ENCODE peak calls at places on chromosomes 6 and 20, in six cellular contexts. M, P, F, A, N and J are unnamed samples.

GRCh38 chr6:74597840-74598239 is 608.0 kb downstream of the COL12A1 start:
- DNase-seq in P (no peak), A (no peak), N (no peak), F (no peak), M (no peak), J (no peak)

GRCh38 chr6:66699385-66699784 is 992.4 kb upstream of the EYS start:
- DNase-seq in N (no peak), F (no peak), M (no peak), P (no peak), A (no peak), J (no peak)

GRCh38 chr6:7267521-7268091 is 45.4 kb downstream of the SSR1 start:
- DNase-seq in N (no peak), P (no peak), F (peak; percentile 89), M (peak; percentile 84), A (peak; percentile 86), J (no peak)

GRCh38 chr6:104639671-104640070 is 220.0 kb downstream of the HACE1 start:
- DNase-seq in F (no peak), A (no peak), P (no peak), N (no peak), M (no peak), J (no peak)

GRCh38 chr6:28841290-28841689 is 82.5 kb downstream of the TRIM27 start:
- DNase-seq in M (no peak), A (no peak), N (no peak), F (no peak), P (no peak), J (no peak)

GRCh38 chr6:41780623-41781301 is at the start of gene PRICKLE4:
- DNase-seq in F (no peak), N (peak; percentile 64), M (peak; percentile 42), A (peak; percentile 73), P (peak; percentile 76), J (peak; percentile 22)

GRCh38 chr20:48797275-48797825 is 30.4 kb downstream of the PREX1 start:
- DNase-seq in P (peak; percentile 58), N (peak; percentile 48), M (no peak), A (peak; percentile 64), F (no peak), J (peak; percentile 42)

GRCh38 chr20:62625516-62625915 is 16.8 kb upstream of the SLCO4A1 start:
- DNase-seq in F (no peak), N (no peak), P (no peak), A (peak; percentile 59), M (no peak), J (no peak)

GRCh38 chr6:20819774-20820400 is 285.6 kb downstream of the CDKAL1 start:
- DNase-seq in N (no peak), F (no peak), M (no peak), A (no peak), P (no peak), J (no peak)

GRCh38 chr20:63270606-63271325 is 1.8 kb upstream of the ARFGAP1 start:
- DNase-seq in A (no peak), P (no peak), N (no peak), F (no peak), M (no peak), J (no peak)

GRCh38 chr6:20403080-20403765 is 1.5 kb downstream of the E2F3 start:
- DNase-seq in F (peak; percentile 74), A (peak; percentile 97), M (peak; percentile 49), N (peak; percentile 95), P (peak; percentile 89), J (peak; percentile 83)

GRCh38 chr6:107489636-107490567 is at the start of gene SOBP:
- DNase-seq in N (peak; percentile 83), F (no peak), M (peak; percentile 36), A (peak; percentile 59), P (peak; percentile 73), J (peak; percentile 52)

GRCh38 chr6:100774681-100775080 is 106.4 kb downstream of the ASCC3 start:
- DNase-seq in M (no peak), A (no peak), P (no peak), F (no peak), N (no peak), J (no peak)

GRCh38 chr6:136401749-136402148 is 112.1 kb upstream of the BCLAF1 start:
- DNase-seq in A (no peak), M (no peak), F (no peak), N (no peak), P (no peak), J (no peak)

GRCh38 chr6:138610816-138611215 is 111.5 kb upstream of the NHSL1 start:
- DNase-seq in F (no peak), N (no peak), A (no peak), M (no peak), P (no peak), J (no peak)

GRCh38 chr6:14380421-14380820 is 262.8 kb downstream of the CD83 start:
- DNase-seq in F (no peak), N (no peak), P (peak; percentile 55), A (no peak), M (no peak), J (no peak)
- H3K9me3 ChIP-seq in F (no peaks in the 10 kb centered on the region), N (no peaks in the 10 kb centered on the region), P (peaks cover 28% of the 10 kb centered on the region), A (no peaks in the 10 kb centered on the region), M (no peaks in the 10 kb centered on the region), J (no peaks in the 10 kb centered on the region)

DNA sequence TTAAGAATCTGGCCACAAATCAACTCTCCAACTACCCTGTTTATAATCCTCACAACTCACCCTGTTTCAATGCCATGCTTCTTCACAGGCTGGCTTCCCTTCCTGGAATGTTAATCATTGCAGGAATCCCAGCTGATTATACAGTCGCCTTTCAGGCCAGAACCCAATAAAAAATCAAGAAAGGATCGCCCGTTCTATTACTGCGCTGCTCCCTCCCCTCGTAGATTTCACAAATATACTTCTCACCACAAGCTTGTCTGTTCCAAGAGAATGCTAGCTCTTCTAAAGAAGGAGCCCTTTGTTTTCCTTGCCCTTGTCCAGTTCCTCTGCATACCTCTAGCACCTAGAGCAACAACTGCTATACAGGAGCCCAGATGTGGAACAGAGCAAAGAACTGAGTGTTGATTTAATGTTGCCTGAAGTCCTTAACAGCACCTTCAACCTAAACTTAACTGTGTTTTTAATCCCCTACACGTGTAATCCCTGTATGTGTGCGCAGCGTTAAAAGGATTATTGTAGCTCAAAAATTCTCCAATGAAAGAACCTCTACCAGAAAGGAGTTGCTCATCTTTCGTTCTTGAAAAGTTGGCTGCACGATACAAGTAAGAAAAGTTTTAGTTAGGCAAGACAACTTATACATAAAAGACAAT is 988 bp downstream of the ECHDC1 start:
- DNase-seq in F (no peak), P (no peak), M (no peak), N (no peak), A (no peak), J (no peak)
- TF ChIP-seq POLR2A in F (no peak), P (peak; percentile 47), M (no peak), N (no peak), A (no peak), J (no peak)

DNA sequence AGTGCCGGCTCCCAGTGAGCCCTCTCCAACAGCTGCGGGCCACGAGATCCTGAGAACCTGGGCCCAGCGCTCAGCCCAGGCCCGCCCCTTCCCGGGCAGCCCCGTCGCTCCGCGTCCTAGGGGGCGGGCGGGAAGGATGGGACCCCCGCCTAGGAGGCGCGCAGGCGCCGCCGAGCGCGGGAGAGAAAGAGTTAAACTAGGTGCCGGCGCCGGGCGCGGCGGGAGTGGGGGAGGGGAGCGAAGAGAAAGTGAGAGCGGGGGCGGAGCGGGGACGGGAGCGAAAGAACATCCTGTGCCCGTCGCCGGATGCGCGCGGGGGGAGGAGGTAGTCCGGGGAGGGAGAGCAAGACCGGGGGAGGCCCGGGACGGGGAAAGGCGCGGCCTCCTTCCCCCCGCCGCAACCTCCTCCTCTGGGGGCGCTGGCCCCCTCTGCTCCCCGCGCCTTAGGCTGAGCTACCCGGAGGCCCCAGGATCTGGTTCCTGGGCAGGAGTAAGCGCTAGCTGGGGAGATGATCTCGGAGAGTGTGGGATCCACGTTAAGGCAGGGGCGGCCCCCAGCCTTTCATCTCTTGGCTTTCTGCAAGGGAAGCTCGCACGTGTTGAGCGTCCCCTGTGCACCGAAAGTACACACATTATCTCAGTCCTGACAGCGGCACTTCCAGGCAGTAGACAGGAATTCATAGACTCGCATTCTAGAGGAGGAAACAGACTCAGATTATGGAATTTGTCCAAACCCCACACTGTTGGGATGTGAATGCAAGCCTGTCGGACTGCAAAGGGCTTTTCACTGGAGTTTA is 4.9 kb upstream of the ARMC12 start:
- DNase-seq in N (peak; percentile 96), A (peak; percentile 97), P (peak; percentile 95), F (peak; percentile 96), M (peak; percentile 84), J (peak; percentile 98)
- H3K4me1 ChIP-seq in N (peaks cover 66% of the 10 kb centered on the region), A (peaks cover 11% of the 10 kb centered on the region), P (peaks cover 13% of the 10 kb centered on the region), F (peaks cover 42% of the 10 kb centered on the region), M (peaks cover 46% of the 10 kb centered on the region), J (peaks cover 62% of the 10 kb centered on the region)

GRCh38 chr6:12028194-12028593 is 16.1 kb downstream of the HIVEP1 start:
- DNase-seq in A (no peak), N (no peak), P (no peak), M (no peak), F (no peak), J (no peak)

GRCh38 chr6:12024715-12025434 is 12.8 kb downstream of the HIVEP1 start:
- DNase-seq in N (no peak), F (no peak), M (no peak), P (no peak), A (no peak), J (no peak)

GRCh38 chr6:12029979-12030737 is 18.0 kb downstream of the HIVEP1 start:
- DNase-seq in M (no peak), A (no peak), P (no peak), N (no peak), F (no peak), J (no peak)

GRCh38 chr6:12026120-12026519 is 14.0 kb downstream of the HIVEP1 start:
- DNase-seq in A (no peak), P (no peak), F (no peak), N (no peak), M (no peak), J (no peak)

GRCh38 chr6:12026833-12027232 is 14.7 kb downstream of the HIVEP1 start:
- DNase-seq in F (no peak), M (no peak), N (no peak), P (no peak), A (no peak), J (no peak)
- H3K9me3 ChIP-seq in F (peaks cover 16% of the 10 kb centered on the region), M (peaks cover 4% of the 10 kb centered on the region), N (peaks cover 21% of the 10 kb centered on the region), P (no peaks in the 10 kb centered on the region), A (no peaks in the 10 kb centered on the region), J (no peaks in the 10 kb centered on the region)

GRCh38 chr6:43667245-43668150 is 20.1 kb downstream of the MRPS18A start:
- DNase-seq in N (peak; percentile 81), A (peak; percentile 82), P (peak; percentile 97), M (peak; percentile 54), F (peak; percentile 87), J (peak; percentile 85)
- TF ChIP-seq POLR2A in N (no peak), A (no peak), P (no peak), M (no peak), F (no peak), J (peak; percentile 34)